ENCODE peak calls at places on chromosomes 11 and 22, in seven cellular contexts. N is neuronal stem cell; X is EH; W is activated naive CD4-positive, alpha-beta T cell treated with anti-CD3 and anti-CD28 coated beads, Interleukin-2, amount 10 ng/mL, durations not matched to agents 7 days and 5 days; T is endothelial cell; S is AG09319; F is MCF 10A. V is an unnamed sample.
A peak's percentile ranks its signal among the peaks of the same experiment; 100 is the strongest.

GRCh38 chr11:61334434-61335354 is 1.7 kb downstream of the TKFC start:
- DNase-seq in T (no peak), N (no peak), F (peak; percentile 65), W (no peak), S (no peak), X (peak; percentile 35), V (no peak)

GRCh38 chr22:17972385-17973181 is 51.8 kb downstream of the MICAL3 start:
- DNase-seq in X (peak; percentile 93), F (peak; percentile 76), W (no peak), N (no peak), T (no peak), S (peak; percentile 67), V (no peak)

GRCh38 chr22:45968003-45968650 is 8.8 kb downstream of the WNT7B start:
- DNase-seq in T (no peak), F (peak; percentile 26), W (no peak), N (no peak), X (peak; percentile 37), S (no peak), V (no peak)

GRCh38 chr11:13222285-13222684 is 55.3 kb upstream of the BMAL1 start:
- DNase-seq in S (no peak), T (no peak), F (no peak), W (no peak), X (peak; percentile 17), N (no peak), V (no peak)

GRCh38 chr11:88979641-88980040 is 86.1 kb downstream of the GRM5 start:
- DNase-seq in T (no peak), X (peak; percentile 77), S (no peak), N (no peak), F (no peak), W (no peak), V (no peak)

GRCh38 chr22:48265000-48265625 is 1502.7 kb downstream of the TBC1D22A start:
- DNase-seq in T (no peak), S (no peak), F (no peak), X (no peak), N (no peak), W (no peak), V (no peak)

GRCh38 chr11:111370902-111371578 is 8.0 kb downstream of the POU2AF1 start:
- DNase-seq in N (no peak), F (no peak), W (no peak), X (no peak), S (no peak), T (no peak), V (no peak)

GRCh38 chr11:2797741-2798361 is 87.7 kb downstream of the CDKN1C start:
- DNase-seq in W (peak; percentile 13), X (no peak), F (no peak), T (no peak), N (no peak), S (no peak), V (no peak)

GRCh38 chr11:77886401-77886800 is 65.5 kb downstream of the AAMDC start:
- DNase-seq in S (no peak), X (no peak), F (no peak), N (peak; percentile 8), T (no peak), W (no peak), V (no peak)

GRCh38 chr11:4060182-4060923 is 34.2 kb upstream of the RRM1 start:
- DNase-seq in S (no peak), X (no peak), W (no peak), N (no peak), F (no peak), T (no peak), V (no peak)

GRCh38 chr11:14445542-14446530 is 53.8 kb downstream of the COPB1 start:
- DNase-seq in T (no peak), W (no peak), X (peak; percentile 56), S (no peak), N (no peak), F (no peak), V (no peak)

GRCh38 chr22:30747493-30747892 is 52.8 kb downstream of the OSBP2 start:
- DNase-seq in S (no peak), X (no peak), W (no peak), F (no peak), T (no peak), N (no peak), V (no peak)

GRCh38 chr11:12120031-12121008 is 9.9 kb downstream of the MICAL2 start:
- DNase-seq in T (no peak), N (no peak), W (no peak), F (no peak), S (no peak), X (peak; percentile 49), V (no peak)

GRCh38 chr11:2507212-2507901 is 62.5 kb downstream of the KCNQ1 start:
- DNase-seq in N (no peak), F (no peak), W (no peak), S (no peak), X (no peak), T (no peak), V (no peak)